ENCODE peak calls at places on chromosomes 11 and 22, in nine cellular contexts. H is CD8-positive, alpha-beta T cell; O is fibroblast of lung; D is AG10803; E is stomach; V is CD4-positive, CD25-positive, alpha-beta regulatory T cell; C is astrocyte; L is tibial artery; P is AG04450. Y is an unnamed sample.

GRCh38 chr11:36683823-36684222 is 85.8 kb upstream of the RAG2 start:
- DNase-seq in D (no peak), O (no peak), P (no peak), E (no peak), H (no peak), L (no peak), C (no peak), V (no peak), Y (no peak)

GRCh38 chr11:69325446-69325845 is 31.5 kb downstream of the MYEOV start:
- DNase-seq in P (no peak), D (no peak), H (peak; percentile 32), V (no peak), O (no peak), C (no peak), L (peak; percentile 19), E (peak; percentile 9), Y (no peak)

GRCh38 chr22:47624277-47625012 is 862.0 kb downstream of the TBC1D22A start:
- DNase-seq in H (peak; percentile 32), L (peak; percentile 54), P (no peak), V (no peak), C (no peak), E (no peak), O (no peak), D (no peak), Y (no peak)

GRCh38 chr22:38175206-38176118 is 6.2 kb downstream of the PLA2G6 start:
- DNase-seq in O (no peak), E (no peak), L (peak; percentile 48), P (no peak), H (no peak), D (no peak), V (no peak), C (no peak), Y (no peak)

GRCh38 chr11:1878134-1879031 is 13.3 kb downstream of the PRR33 start:
- DNase-seq in P (no peak), C (no peak), O (no peak), H (no peak), V (no peak), L (peak; percentile 65), E (no peak), D (no peak), Y (no peak)

GRCh38 chr11:63761870-63762661 is 6.5 kb downstream of the ZFTA start:
- DNase-seq in H (no peak), V (no peak), P (no peak), C (no peak), L (no peak), D (no peak), E (no peak), O (peak; percentile 13), Y (no peak)

GRCh38 chr11:75014129-75014528 is 25.4 kb downstream of the NEU3 start:
- DNase-seq in L (no peak), C (peak; percentile 76), V (no peak), H (no peak), E (no peak), D (peak; percentile 86), O (peak; percentile 55), P (peak; percentile 77), Y (peak; percentile 37)

GRCh38 chr11:24779791-24780190 is 282.9 kb downstream of the LUZP2 start:
- DNase-seq in L (no peak), H (no peak), O (peak; percentile 31), C (no peak), P (no peak), E (no peak), V (no peak), D (no peak), Y (no peak)

GRCh38 chr11:113896156-113896879 is 8.3 kb upstream of the HTR3B start:
- DNase-seq in V (peak; percentile 31), O (peak; percentile 45), E (peak; percentile 37), P (no peak), C (no peak), D (peak; percentile 33), H (peak; percentile 58), L (no peak), Y (no peak)

GRCh38 chr11:87038235-87038960 is 664 bp downstream of the TMEM135 start:
- DNase-seq in V (no peak), C (no peak), O (peak; percentile 15), E (no peak), L (no peak), H (no peak), P (no peak), D (no peak), Y (no peak)

DNA sequence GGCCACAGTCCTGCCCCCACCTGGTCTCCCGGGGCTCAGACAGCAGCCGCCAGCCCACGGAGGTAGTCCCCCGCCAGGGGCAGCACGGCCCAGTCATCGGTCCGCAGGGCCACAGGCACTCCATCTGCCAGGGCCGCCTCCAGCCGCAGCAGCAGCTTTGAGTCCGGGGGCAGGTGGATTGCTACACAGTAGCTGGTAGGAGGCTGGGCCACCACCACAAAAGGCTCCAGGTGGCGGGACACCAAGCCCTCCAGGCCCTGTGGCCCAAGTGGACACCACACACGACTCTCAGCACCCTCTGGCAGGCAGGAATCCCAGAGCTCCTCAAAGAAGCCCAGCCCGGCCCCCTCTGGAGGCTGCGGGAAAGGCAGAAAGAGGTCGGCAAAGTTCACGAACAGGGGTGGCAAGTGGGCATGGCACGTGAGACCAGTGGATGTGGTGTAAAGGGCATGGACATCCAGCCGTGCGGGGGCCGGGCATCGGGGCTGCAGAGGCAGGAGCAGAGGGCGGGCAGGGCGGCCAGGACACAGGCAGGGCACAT is 2.9 kb downstream of the AP5B1 start:
- DNase-seq in P (no peak), O (no peak), E (peak; percentile 24), V (no peak), L (no peak), C (no peak), H (peak; percentile 44), D (no peak), Y (no peak)
- H3K4me3 ChIP-seq in P (no peak overlapping the region), O (no peak overlapping the region), E (no peak overlapping the region), V (no peak overlapping the region), L (no peak overlapping the region), C (no peak overlapping the region), H (no peak overlapping the region), D (no peak overlapping the region), Y (no peak overlapping the region)

GRCh38 chr11:555500-556174 is 4.9 kb downstream of the LMNTD2 start:
- DNase-seq in E (no peak), V (no peak), H (no peak), O (no peak), D (no peak), P (no peak), L (no peak), C (no peak), Y (no peak)
- H3K4me3 ChIP-seq in E (peak overlapping the region; percentile 36), V (no peak overlapping the region), H (peak overlapping the region; percentile 30), O (no peak overlapping the region), D (no peak overlapping the region), P (no peak overlapping the region), L (no peak overlapping the region), C (no peak overlapping the region), Y (no peak overlapping the region)

GRCh38 chr11:60842688-60843605 is 1.0 kb downstream of the CCDC86 start:
- DNase-seq in P (no peak), V (no peak), O (no peak), D (peak; percentile 7), C (no peak), E (no peak), L (no peak), H (no peak), Y (no peak)

GRCh38 chr11:60847281-60847680 is 5.4 kb downstream of the CCDC86 start:
- DNase-seq in H (no peak), C (no peak), D (no peak), P (no peak), L (no peak), O (no peak), E (no peak), V (no peak), Y (no peak)

GRCh38 chr11:60844045-60844869 is 2.3 kb downstream of the CCDC86 start:
- DNase-seq in E (no peak), P (no peak), V (no peak), O (peak; percentile 40), D (peak; percentile 8), L (no peak), H (no peak), C (peak; percentile 23), Y (no peak)

GRCh38 chr11:60844870-60845221 is 2.9 kb downstream of the CCDC86 start:
- DNase-seq in L (no peak), V (no peak), E (no peak), D (no peak), C (no peak), P (no peak), O (no peak), H (no peak), Y (no peak)

DNA sequence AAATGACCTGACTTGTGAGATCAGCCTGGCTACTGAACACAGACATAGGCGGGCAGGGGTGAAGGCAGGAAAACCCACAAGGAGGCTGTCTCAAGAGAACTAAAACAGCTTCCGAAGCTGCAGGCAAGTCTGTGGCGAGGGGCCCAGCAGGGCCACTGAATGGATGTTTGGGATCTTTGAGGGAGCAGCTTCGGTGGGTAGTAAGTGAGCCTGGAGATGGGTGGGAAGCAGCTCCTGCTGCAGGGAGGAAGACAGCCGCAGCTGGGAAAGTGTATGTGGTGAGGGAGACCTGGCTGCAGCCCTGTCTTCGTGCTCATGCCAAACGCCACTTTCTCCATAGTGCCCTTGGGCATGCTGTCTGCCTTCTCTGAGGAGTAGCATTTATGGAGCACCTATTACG is 3.4 kb downstream of the CCDC86 start:
- DNase-seq in L (no peak), H (no peak), D (no peak), P (no peak), V (no peak), E (no peak), C (no peak), O (no peak), Y (no peak)
- H3K4me3 ChIP-seq in L (no peak overlapping the region), H (no peak overlapping the region), D (no peak overlapping the region), P (no peak overlapping the region), V (no peak overlapping the region), E (no peak overlapping the region), C (no peak overlapping the region), O (no peak overlapping the region), Y (peak overlapping the region; percentile 96)

GRCh38 chr11:134065381-134065780 is 3.5 kb upstream of the JAM3 start:
- DNase-seq in P (no peak), V (no peak), H (no peak), C (no peak), L (no peak), D (no peak), O (no peak), E (no peak), Y (no peak)

GRCh38 chr11:134069996-134070845 is 1.3 kb downstream of the JAM3 start:
- DNase-seq in O (no peak), V (no peak), D (no peak), P (no peak), E (no peak), H (no peak), C (no peak), L (no peak), Y (no peak)

GRCh38 chr11:134068829-134069425 is at the start of gene JAM3:
- DNase-seq in L (peak; percentile 97), H (peak; percentile 99), V (peak; percentile 93), O (peak; percentile 92), E (peak; percentile 87), P (peak; percentile 76), D (peak; percentile 93), C (peak; percentile 85), Y (peak; percentile 70)

GRCh38 chr11:134069426-134069921 is 602 bp downstream of the JAM3 start:
- DNase-seq in O (no peak), L (no peak), V (no peak), D (peak; percentile 27), H (no peak), E (no peak), C (no peak), P (no peak), Y (no peak)

DNA sequence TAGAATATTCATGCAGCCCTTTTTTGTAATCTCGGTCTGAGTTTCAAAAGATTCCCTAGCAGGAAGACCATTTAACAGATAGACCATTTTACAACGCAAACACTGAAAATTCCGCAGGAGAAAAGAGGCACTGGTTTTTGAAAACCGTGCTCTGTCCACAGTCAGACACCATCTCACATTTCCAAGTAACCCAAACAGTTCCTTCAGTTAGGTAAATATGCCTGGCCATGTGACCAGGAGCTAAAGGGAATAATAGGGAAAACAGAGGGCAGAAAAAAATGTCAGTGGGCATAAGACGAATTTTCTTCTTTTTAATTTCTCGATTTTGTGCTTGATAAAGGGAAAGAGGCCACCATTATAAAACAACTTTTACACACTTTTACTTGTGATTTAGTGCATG is 1.4 kb upstream of the JAM3 start:
- DNase-seq in C (no peak), V (no peak), P (no peak), H (no peak), D (no peak), O (no peak), L (no peak), E (no peak), Y (no peak)
- H3K4me3 ChIP-seq in C (no peak overlapping the region), V (no peak overlapping the region), P (no peak overlapping the region), H (no peak overlapping the region), D (no peak overlapping the region), O (no peak overlapping the region), L (no peak overlapping the region), E (no peak overlapping the region), Y (no peak overlapping the region)

Y was measured in skeletal muscle cell.